ENCODE peak calls at places on chromosomes 11 and 22, in four cellular contexts. One of them, this sample, is unnamed.

GRCh38 chr11:129960216-129961214 is 42.1 kb downstream of the PRDM10 start:
- DNase-seq in HepG2: peak; percentile 47
- DNase-seq in mammary epithelial cell: peak; percentile 84
- DNase-seq in heart right ventricle: no peak
- DNase-seq in this sample: no peak

GRCh38 chr11:28615542-28615941 is 507.4 kb downstream of the METTL15 start:
- DNase-seq in HepG2: no peak
- DNase-seq in mammary epithelial cell: no peak
- DNase-seq in heart right ventricle: no peak
- DNase-seq in this sample: no peak

GRCh38 chr11:111039982-111040381 is 205.5 kb upstream of the POU2AF2 start:
- DNase-seq in HepG2: no peak
- DNase-seq in mammary epithelial cell: no peak
- DNase-seq in heart right ventricle: no peak
- DNase-seq in this sample: no peak

GRCh38 chr11:17798253-17798652 is 63.7 kb downstream of the KCNC1 start:
- DNase-seq in HepG2: no peak
- DNase-seq in mammary epithelial cell: peak; percentile 93
- DNase-seq in heart right ventricle: peak; percentile 56
- DNase-seq in this sample: no peak

GRCh38 chr11:135033545-135033944 is 621.5 kb upstream of the B3GAT1 start:
- DNase-seq in HepG2: peak; percentile 6
- DNase-seq in mammary epithelial cell: no peak
- DNase-seq in heart right ventricle: no peak
- DNase-seq in this sample: no peak

GRCh38 chr11:83008581-83008923 is 63.1 kb downstream of the RAB30 start:
- DNase-seq in HepG2: peak; percentile 54
- DNase-seq in mammary epithelial cell: no peak
- DNase-seq in heart right ventricle: no peak
- DNase-seq in this sample: no peak

GRCh38 chr22:36577019-36577418 is 48.1 kb upstream of the EIF3D start:
- DNase-seq in HepG2: peak; percentile 3
- DNase-seq in mammary epithelial cell: peak; percentile 78
- DNase-seq in heart right ventricle: no peak
- DNase-seq in this sample: no peak

GRCh38 chr11:73257342-73258103 is 14.6 kb upstream of the P2RY6 start:
- DNase-seq in HepG2: peak; percentile 39
- DNase-seq in mammary epithelial cell: peak; percentile 84
- DNase-seq in heart right ventricle: peak; percentile 48
- DNase-seq in this sample: no peak

GRCh38 chr22:29470159-29470855 is 9.7 kb upstream of the NEFH start:
- DNase-seq in HepG2: peak; percentile 26
- DNase-seq in mammary epithelial cell: peak; percentile 64
- DNase-seq in heart right ventricle: peak; percentile 70
- DNase-seq in this sample: no peak

GRCh38 chr11:61332823-61333637 is at the start of the genes DDB1 and TKFC:
- DNase-seq in HepG2: peak; percentile 89
- DNase-seq in mammary epithelial cell: peak; percentile 92
- DNase-seq in heart right ventricle: peak; percentile 97
- DNase-seq in this sample: peak; percentile 63

GRCh38 chr11:61333638-61334433 is 808 bp downstream of the TKFC start:
- DNase-seq in HepG2: no peak
- DNase-seq in mammary epithelial cell: no peak
- DNase-seq in heart right ventricle: no peak
- DNase-seq in this sample: no peak

GRCh38 chr11:61331636-61332035 is 1.3 kb downstream of the DDB1 start:
- DNase-seq in HepG2: no peak
- DNase-seq in mammary epithelial cell: no peak
- DNase-seq in heart right ventricle: no peak
- DNase-seq in this sample: no peak

GRCh38 chr11:61334434-61335354 is 1.7 kb downstream of the TKFC start:
- DNase-seq in HepG2: peak; percentile 65
- DNase-seq in mammary epithelial cell: peak; percentile 45
- DNase-seq in heart right ventricle: no peak
- DNase-seq in this sample: no peak

GRCh38 chr11:61332266-61332822 is 561 bp downstream of the DDB1 start:
- DNase-seq in HepG2: peak; percentile 52
- DNase-seq in mammary epithelial cell: peak; percentile 23
- DNase-seq in heart right ventricle: no peak
- DNase-seq in this sample: no peak
- TF ChIP-seq CTCF in HepG2: no peak
- TF ChIP-seq CTCF in mammary epithelial cell: no peak
- TF ChIP-seq CTCF in heart right ventricle: no peak
- TF ChIP-seq CTCF in this sample: no peak

GRCh38 chr11:74321487-74322188 is 10.2 kb upstream of the P4HA3 start:
- DNase-seq in HepG2: peak; percentile 12
- DNase-seq in mammary epithelial cell: peak; percentile 8
- DNase-seq in heart right ventricle: no peak
- DNase-seq in this sample: no peak
- TF ChIP-seq CTCF in HepG2: peak; percentile 64
- TF ChIP-seq CTCF in mammary epithelial cell: peak; percentile 78
- TF ChIP-seq CTCF in heart right ventricle: peak; percentile 18
- TF ChIP-seq CTCF in this sample: no peak

DNA sequence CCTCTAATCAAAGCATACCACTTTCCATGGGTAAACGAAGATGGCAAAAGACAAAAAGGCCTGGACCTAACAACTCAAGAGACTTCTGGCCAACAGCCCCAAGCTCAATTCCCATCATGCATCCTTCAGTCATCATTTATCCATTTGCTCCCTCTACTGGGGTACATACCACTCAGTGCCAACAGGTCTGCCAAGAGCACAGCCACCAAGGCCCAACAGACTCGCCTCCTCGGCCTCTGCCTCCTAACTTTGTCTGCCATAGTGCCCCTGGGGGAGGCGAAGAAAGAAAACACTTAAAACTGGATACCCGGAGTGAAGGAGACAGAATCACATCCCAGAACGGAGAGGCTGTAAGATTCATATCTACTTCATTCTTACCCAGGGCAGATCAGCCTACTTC is 1.1 kb downstream of the HYOU1 start:
- DNase-seq in HepG2: peak; percentile 48
- DNase-seq in mammary epithelial cell: peak; percentile 39
- DNase-seq in heart right ventricle: no peak
- DNase-seq in this sample: no peak
- TF ChIP-seq CTCF in HepG2: peak; percentile 58
- TF ChIP-seq CTCF in mammary epithelial cell: no peak
- TF ChIP-seq CTCF in heart right ventricle: no peak
- TF ChIP-seq CTCF in this sample: no peak

GRCh38 chr11:20547411-20547810 is 52.0 kb upstream of the SLC6A5 start:
- DNase-seq in HepG2: no peak
- DNase-seq in mammary epithelial cell: no peak
- DNase-seq in heart right ventricle: no peak
- DNase-seq in this sample: no peak

GRCh38 chr11:20544536-20545237 is 54.7 kb upstream of the SLC6A5 start:
- DNase-seq in HepG2: no peak
- DNase-seq in mammary epithelial cell: no peak
- DNase-seq in heart right ventricle: no peak
- DNase-seq in this sample: no peak

GRCh38 chr11:20536784-20537183 is 62.6 kb upstream of the SLC6A5 start:
- DNase-seq in HepG2: no peak
- DNase-seq in mammary epithelial cell: no peak
- DNase-seq in heart right ventricle: no peak
- DNase-seq in this sample: no peak

GRCh38 chr11:20541503-20541902 is 57.9 kb upstream of the SLC6A5 start:
- DNase-seq in HepG2: no peak
- DNase-seq in mammary epithelial cell: no peak
- DNase-seq in heart right ventricle: no peak
- DNase-seq in this sample: no peak
- TF ChIP-seq CTCF in HepG2: no peak
- TF ChIP-seq CTCF in mammary epithelial cell: no peak
- TF ChIP-seq CTCF in heart right ventricle: no peak
- TF ChIP-seq CTCF in this sample: no peak

GRCh38 chr11:35146711-35147110 is 7.7 kb downstream of the CD44 start:
- DNase-seq in HepG2: no peak
- DNase-seq in mammary epithelial cell: no peak
- DNase-seq in heart right ventricle: no peak
- DNase-seq in this sample: no peak

GRCh38 chr11:35144811-35145210 is 5.8 kb downstream of the CD44 start:
- DNase-seq in HepG2: no peak
- DNase-seq in mammary epithelial cell: no peak
- DNase-seq in heart right ventricle: no peak
- DNase-seq in this sample: no peak

GRCh38 chr11:35144103-35144741 is 5.3 kb downstream of the CD44 start:
- DNase-seq in HepG2: no peak
- DNase-seq in mammary epithelial cell: peak; percentile 87
- DNase-seq in heart right ventricle: no peak
- DNase-seq in this sample: no peak

GRCh38 chr11:35146074-35146521 is 7.1 kb downstream of the CD44 start:
- DNase-seq in HepG2: no peak
- DNase-seq in mammary epithelial cell: peak; percentile 87
- DNase-seq in heart right ventricle: no peak
- DNase-seq in this sample: no peak

DNA sequence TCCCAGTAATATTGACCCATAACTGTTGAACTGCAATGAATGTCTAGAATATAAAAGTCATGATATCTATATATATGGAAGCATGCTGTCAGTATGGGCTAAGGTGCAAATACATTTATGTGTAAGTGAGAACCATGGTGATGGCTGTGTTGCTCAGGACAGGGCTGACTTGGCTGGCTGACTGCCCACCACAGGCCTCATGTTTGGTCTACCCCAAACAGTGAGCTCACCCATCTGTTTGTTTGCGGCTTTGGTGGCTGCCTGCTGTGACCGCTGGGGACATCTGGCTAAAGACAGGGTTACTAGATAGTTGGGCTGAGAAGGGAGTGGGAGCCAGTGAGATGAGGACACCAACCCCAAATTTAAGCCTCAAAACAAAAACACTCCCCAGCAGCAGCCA is 6.3 kb downstream of the CD44 start:
- DNase-seq in HepG2: no peak
- DNase-seq in mammary epithelial cell: no peak
- DNase-seq in heart right ventricle: no peak
- DNase-seq in this sample: no peak
- TF ChIP-seq CTCF in HepG2: no peak
- TF ChIP-seq CTCF in mammary epithelial cell: no peak
- TF ChIP-seq CTCF in heart right ventricle: no peak
- TF ChIP-seq CTCF in this sample: no peak

DNA sequence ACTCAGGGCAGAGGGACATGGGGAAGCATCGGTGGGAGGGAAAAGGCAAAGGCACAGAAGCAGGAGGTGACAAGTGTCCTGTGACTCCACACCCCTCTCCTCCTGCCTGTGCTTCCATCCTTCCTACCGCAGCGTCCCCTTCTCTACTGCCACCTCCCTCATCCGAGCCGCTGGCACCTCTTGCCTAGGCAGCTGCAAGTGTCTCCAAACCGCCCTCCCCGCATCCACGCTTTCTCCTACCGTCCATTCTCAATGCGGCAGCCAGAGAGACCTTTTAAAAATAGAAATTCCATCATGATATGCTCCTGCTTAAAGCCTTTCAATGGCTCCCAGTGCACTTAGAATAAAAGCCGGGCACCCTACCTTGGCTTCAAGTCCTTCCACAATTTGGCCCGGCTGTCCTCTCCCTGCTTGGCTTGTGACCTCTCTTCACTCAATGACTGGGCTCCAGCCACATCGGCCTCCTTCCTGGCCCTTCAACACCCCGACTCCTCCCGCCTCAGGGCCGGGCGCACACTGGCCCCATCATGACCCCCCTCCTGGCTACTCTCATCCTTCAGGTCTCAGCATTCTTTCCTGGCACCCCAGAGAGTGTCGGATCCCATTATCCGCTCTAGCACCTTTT is 16.5 kb downstream of the LRRC10B start:
- DNase-seq in HepG2: no peak
- DNase-seq in mammary epithelial cell: no peak
- DNase-seq in heart right ventricle: no peak
- DNase-seq in this sample: no peak
- TF ChIP-seq CTCF in HepG2: no peak
- TF ChIP-seq CTCF in mammary epithelial cell: no peak
- TF ChIP-seq CTCF in heart right ventricle: no peak
- TF ChIP-seq CTCF in this sample: no peak

GRCh38 chr11:16771350-16772140 is 33.1 kb downstream of the C11orf58 start:
- DNase-seq in HepG2: no peak
- DNase-seq in mammary epithelial cell: no peak
- DNase-seq in heart right ventricle: no peak
- DNase-seq in this sample: no peak
- TF ChIP-seq CTCF in HepG2: no peak
- TF ChIP-seq CTCF in mammary epithelial cell: no peak
- TF ChIP-seq CTCF in heart right ventricle: no peak
- TF ChIP-seq CTCF in this sample: no peak

This sample was measured in esophagus squamous epithelium.